ENCODE peak calls at places on chromosomes 13 and 19, in five cellular contexts. Q is A549, S is K562, Z is GM12878, N is HepG2. E is an unnamed sample.

GRCh38 chr19:10872551-10873107 is 1.3 kb downstream of the CARM1 start:
- DNase-seq in Q (no peak), S (no peak), Z (no peak), N (no peak), E (no peak)

GRCh38 chr13:45137501-45137880 is 17.2 kb downstream of the GTF2F2 start:
- DNase-seq in Q (no peak), S (no peak), Z (no peak), N (no peak), E (no peak)

GRCh38 chr13:34124912-34125311 is 307.0 kb downstream of the RFC3 start:
- DNase-seq in Q (peak), S (no peak), Z (no peak), N (peak), E (no peak)

GRCh38 chr13:107466326-107466725 is 749.0 kb downstream of the LIG4 start:
- DNase-seq in Q (no peak), S (no peak), Z (no peak), N (no peak), E (no peak)

GRCh38 chr19:34253711-34254551 is 423 bp upstream of the GARRE1 start:
- DNase-seq in Q (no peak), S (peak), Z (no peak), N (peak), E (peak)

GRCh38 chr13:45464141-45464686 is 525 bp upstream of the COG3 start:
- DNase-seq in Q (no peak), S (no peak), Z (no peak), N (no peak), E (no peak)

GRCh38 chr19:12163841-12164240 is 945 bp downstream of the ZNF136 start:
- DNase-seq in Q (no peak), S (no peak), Z (no peak), N (no peak), E (peak)

GRCh38 chr13:67408823-67409222 is 178.7 kb upstream of the PCDH9 start:
- DNase-seq in Q (no peak), S (no peak), Z (no peak), N (peak), E (peak)

GRCh38 chr19:50175924-50176323 is 12.8 kb upstream of the IZUMO2 start:
- DNase-seq in Q (peak), S (no peak), Z (no peak), N (no peak), E (no peak)

GRCh38 chr13:45299194-45299593 is 41.8 kb downstream of the TPT1 start:
- DNase-seq in Q (no peak), S (peak), Z (no peak), N (no peak), E (no peak)

GRCh38 chr13:59706101-59706976 is 457.4 kb downstream of the DIAPH3 start:
- DNase-seq in Q (no peak), S (no peak), Z (no peak), N (no peak), E (no peak)

GRCh38 chr13:72689181-72689696 is 38.2 kb downstream of the MZT1 start:
- DNase-seq in Q (no peak), S (no peak), Z (no peak), N (no peak), E (no peak)

GRCh38 chr13:72694314-72694713 is 33.1 kb downstream of the MZT1 start:
- DNase-seq in Q (no peak), S (no peak), Z (no peak), N (no peak), E (no peak)

GRCh38 chr13:72696590-72696989 is 30.8 kb downstream of the MZT1 start:
- DNase-seq in Q (peak), S (no peak), Z (no peak), N (no peak), E (no peak)

GRCh38 chr13:72693832-72694231 is 33.6 kb downstream of the MZT1 start:
- DNase-seq in Q (no peak), S (no peak), Z (no peak), N (no peak), E (no peak)

DNA sequence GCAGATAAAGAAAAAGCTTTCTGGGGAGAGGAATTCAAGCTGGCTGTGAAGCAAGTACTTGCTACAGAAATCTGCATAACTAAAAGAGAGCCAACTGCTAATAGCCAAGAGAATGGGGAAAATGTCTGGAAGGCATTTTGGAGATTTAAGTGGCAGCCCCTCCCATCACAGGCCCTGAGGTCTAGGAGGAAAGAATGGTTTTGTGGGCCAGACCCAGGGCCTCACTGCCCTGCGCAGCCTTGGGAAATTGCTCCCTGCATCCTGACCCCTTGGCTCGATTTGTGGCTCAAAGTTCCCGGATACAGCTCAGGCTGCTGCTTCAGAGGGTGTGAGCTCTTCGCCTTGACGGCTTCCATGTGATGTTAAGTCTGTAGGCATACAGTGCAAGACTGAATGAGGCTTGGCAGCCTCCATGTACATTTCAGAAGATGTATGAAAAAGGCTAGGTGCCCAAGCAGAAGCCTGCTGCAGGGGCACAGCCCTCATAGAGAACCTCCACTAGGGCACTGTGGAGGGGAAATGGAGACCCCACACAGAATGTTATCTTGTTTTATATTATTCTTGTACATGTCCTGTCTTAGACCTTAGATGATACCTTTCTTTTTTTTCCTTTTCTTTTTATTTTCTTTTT is 34.4 kb downstream of the MZT1 start:
- DNase-seq in Q (no peak), S (no peak), Z (no peak), N (no peak), E (peak)
- TF ChIP-seq JUNB in Q (no peak), S (no peak), Z (no peak), N (no peak), E (no peak)

GRCh38 chr13:98801626-98802418 is 49.4 kb upstream of the SLC15A1 start:
- DNase-seq in Q (no peak), S (no peak), Z (no peak), N (no peak), E (no peak)
- TF ChIP-seq REST in Q (no peak), S (no peak), Z (no peak), N (no peak), E (no peak)

GRCh38 chr13:74046461-74046860 is 87.7 kb downstream of the KLF12 start:
- DNase-seq in Q (no peak), S (no peak), Z (no peak), N (no peak), E (no peak)
- TF ChIP-seq JUNB in Q (no peak), S (no peak), Z (no peak), N (no peak), E (no peak)

DNA sequence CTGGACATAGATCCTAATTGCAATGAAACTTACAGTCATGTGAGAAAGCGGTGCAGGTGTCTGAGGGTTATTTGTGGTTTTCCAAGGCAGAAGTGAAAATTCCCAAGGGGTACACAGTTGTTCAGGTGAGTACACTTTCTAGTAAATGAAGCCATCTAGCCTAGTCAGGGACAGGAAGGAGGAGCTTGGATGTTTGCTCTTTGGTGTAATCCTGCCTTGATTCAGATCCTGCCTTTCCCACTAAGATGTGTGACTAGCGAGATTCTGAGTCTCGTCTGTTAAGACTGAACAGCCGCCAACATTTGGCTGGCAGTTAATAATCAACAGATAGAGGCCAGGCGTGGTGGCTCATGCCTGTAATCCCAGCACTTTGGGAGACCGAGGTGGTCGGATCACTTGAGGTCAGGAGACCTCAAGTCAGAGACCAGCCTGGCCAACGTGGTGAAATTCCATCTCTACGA is 2.5 kb downstream of the RPS9 start:
- DNase-seq in Q (peak), S (no peak), Z (no peak), N (peak), E (no peak)
- TF ChIP-seq REST in Q (no peak), S (no peak), Z (no peak), N (no peak), E (no peak)

DNA sequence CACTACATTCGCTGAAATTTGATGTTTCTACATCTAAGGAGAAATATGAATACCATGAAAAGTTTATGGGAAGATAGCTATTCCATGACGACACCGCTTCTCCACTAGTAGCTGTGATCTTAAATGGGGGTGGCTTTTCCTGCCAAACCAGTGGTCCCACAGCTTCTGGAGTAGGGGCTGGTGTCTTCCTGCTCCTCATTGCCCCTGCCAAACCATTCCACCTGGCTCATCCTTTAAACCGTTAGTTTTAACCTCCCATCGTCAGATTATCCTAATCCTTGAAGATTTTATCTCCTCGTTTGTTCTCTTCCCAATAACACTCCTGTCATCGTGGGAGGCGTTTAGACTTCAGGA is 568 bp upstream of the ZNF230 start:
- DNase-seq in Q (no peak), S (no peak), Z (no peak), N (no peak), E (no peak)
- TF ChIP-seq JUNB in Q (no peak), S (no peak), Z (no peak), N (no peak), E (no peak)

GRCh38 chr13:26758496-26759155 is 2.0 kb downstream of the GPR12 start:
- DNase-seq in Q (no peak), S (no peak), Z (no peak), N (no peak), E (no peak)

GRCh38 chr13:26749285-26749684 is 11.3 kb downstream of the GPR12 start:
- DNase-seq in Q (no peak), S (peak), Z (no peak), N (no peak), E (peak)

GRCh38 chr13:26749905-26750304 is 10.7 kb downstream of the GPR12 start:
- DNase-seq in Q (no peak), S (no peak), Z (no peak), N (no peak), E (no peak)

DNA sequence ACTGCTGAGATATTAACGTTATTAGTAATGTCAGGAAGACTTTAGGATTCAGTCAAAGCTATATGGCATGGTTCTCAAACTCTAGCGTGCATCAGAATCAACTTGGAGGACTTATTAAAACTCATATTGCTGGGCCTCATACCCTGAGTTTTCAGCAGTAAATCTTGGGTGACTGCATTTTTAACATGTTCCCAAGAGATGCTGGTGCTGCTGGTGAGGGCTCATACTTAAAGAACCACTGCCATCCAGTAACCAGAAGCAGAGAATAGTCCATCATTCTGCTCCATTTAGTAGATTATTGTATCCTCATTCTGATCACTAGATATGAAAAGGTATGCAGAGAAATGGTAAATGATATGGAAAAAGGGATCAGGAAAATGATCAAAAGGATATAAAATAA is 7.9 kb downstream of the GPR12 start:
- DNase-seq in Q (no peak), S (no peak), Z (no peak), N (no peak), E (no peak)
- TF ChIP-seq REST in Q (no peak), S (no peak), Z (no peak), N (no peak), E (no peak)

GRCh38 chr19:29714371-29714952 is 599 bp downstream of the C19orf12 start:
- DNase-seq in Q (no peak), S (peak), Z (no peak), N (no peak), E (no peak)
- TF ChIP-seq JUNB in Q (no peak), S (no peak), Z (no peak), N (no peak), E (no peak)

GRCh38 chr13:98527526-98527925 is 49.4 kb downstream of the STK24 start:
- DNase-seq in Q (no peak), S (no peak), Z (no peak), N (no peak), E (no peak)
- TF ChIP-seq REST in Q (no peak), S (no peak), Z (no peak), N (no peak), E (no peak)

E was measured in GM23338.